ENCODE peak calls at places on chromosomes 16 and 17, in five cellular contexts. One of them, this sample, is unnamed.
A peak's percentile ranks its signal among the peaks of the same experiment; 100 is the strongest.

GRCh38 chr16:75244844-75245758 is 6.3 kb downstream of the BCAR1 start:
- DNase-seq in keratinocyte: no peak
- DNase-seq in DND-41: no peak
- DNase-seq in endothelial cell of umbilical vein: peak; percentile 94
- DNase-seq in neuronal stem cell: peak; percentile 75
- DNase-seq in this sample: peak; percentile 95

GRCh38 chr17:28001149-28001548 is 41.3 kb upstream of the NLK start:
- DNase-seq in keratinocyte: no peak
- DNase-seq in DND-41: no peak
- DNase-seq in endothelial cell of umbilical vein: no peak
- DNase-seq in neuronal stem cell: no peak
- DNase-seq in this sample: no peak

GRCh38 chr16:85995591-85996461 is 96.9 kb downstream of the IRF8 start:
- DNase-seq in keratinocyte: no peak
- DNase-seq in DND-41: no peak
- DNase-seq in endothelial cell of umbilical vein: no peak
- DNase-seq in neuronal stem cell: no peak
- DNase-seq in this sample: no peak

GRCh38 chr17:61411114-61411943 is 11.7 kb downstream of the TBX2 start:
- DNase-seq in keratinocyte: no peak
- DNase-seq in DND-41: no peak
- DNase-seq in endothelial cell of umbilical vein: peak; percentile 20
- DNase-seq in neuronal stem cell: peak; percentile 77
- DNase-seq in this sample: peak; percentile 85

GRCh38 chr16:31130899-31131298 is 4.6 kb downstream of the PRSS8 start:
- DNase-seq in keratinocyte: no peak
- DNase-seq in DND-41: no peak
- DNase-seq in endothelial cell of umbilical vein: no peak
- DNase-seq in neuronal stem cell: no peak
- DNase-seq in this sample: peak; percentile 93

GRCh38 chr16:87550510-87550961 is 51.8 kb upstream of the JPH3 start:
- DNase-seq in keratinocyte: no peak
- DNase-seq in DND-41: peak; percentile 58
- DNase-seq in endothelial cell of umbilical vein: no peak
- DNase-seq in neuronal stem cell: peak; percentile 33
- DNase-seq in this sample: peak; percentile 69

GRCh38 chr16:50702725-50703124 is 9.3 kb downstream of the NOD2 start:
- DNase-seq in keratinocyte: no peak
- DNase-seq in DND-41: no peak
- DNase-seq in endothelial cell of umbilical vein: no peak
- DNase-seq in neuronal stem cell: no peak
- DNase-seq in this sample: no peak

GRCh38 chr16:8850279-8850885 is 18.4 kb downstream of the CARHSP1 start:
- DNase-seq in keratinocyte: no peak
- DNase-seq in DND-41: peak; percentile 38
- DNase-seq in endothelial cell of umbilical vein: peak; percentile 87
- DNase-seq in neuronal stem cell: no peak
- DNase-seq in this sample: peak; percentile 30

GRCh38 chr17:55584861-55585260 is 73.6 kb upstream of the SMIM36 start:
- DNase-seq in keratinocyte: no peak
- DNase-seq in DND-41: no peak
- DNase-seq in endothelial cell of umbilical vein: no peak
- DNase-seq in neuronal stem cell: no peak
- DNase-seq in this sample: no peak

GRCh38 chr17:43031666-43032065 is 6.6 kb downstream of the RND2 start:
- DNase-seq in keratinocyte: no peak
- DNase-seq in DND-41: no peak
- DNase-seq in endothelial cell of umbilical vein: no peak
- DNase-seq in neuronal stem cell: no peak
- DNase-seq in this sample: no peak

GRCh38 chr16:78608305-78608776 is 508.9 kb downstream of the WWOX start:
- DNase-seq in keratinocyte: no peak
- DNase-seq in DND-41: no peak
- DNase-seq in endothelial cell of umbilical vein: no peak
- DNase-seq in neuronal stem cell: no peak
- DNase-seq in this sample: no peak

GRCh38 chr17:29699283-29699682 is 76.6 kb upstream of the CORO6 start:
- DNase-seq in keratinocyte: no peak
- DNase-seq in DND-41: no peak
- DNase-seq in endothelial cell of umbilical vein: no peak
- DNase-seq in neuronal stem cell: no peak
- DNase-seq in this sample: no peak

GRCh38 chr17:40485851-40486512 is 15.4 kb downstream of the TNS4 start:
- DNase-seq in keratinocyte: peak; percentile 61
- DNase-seq in DND-41: peak; percentile 81
- DNase-seq in endothelial cell of umbilical vein: no peak
- DNase-seq in neuronal stem cell: no peak
- DNase-seq in this sample: no peak

GRCh38 chr17:8518858-8519257 is 83.2 kb downstream of the NDEL1 start:
- DNase-seq in keratinocyte: no peak
- DNase-seq in DND-41: no peak
- DNase-seq in endothelial cell of umbilical vein: no peak
- DNase-seq in neuronal stem cell: no peak
- DNase-seq in this sample: no peak

GRCh38 chr16:51150159-51150893 is 744 bp downstream of the SALL1 start:
- DNase-seq in keratinocyte: no peak
- DNase-seq in DND-41: no peak
- DNase-seq in endothelial cell of umbilical vein: no peak
- DNase-seq in neuronal stem cell: no peak
- DNase-seq in this sample: no peak

GRCh38 chr16:27924411-27925118 is 138.9 kb downstream of the GSG1L start:
- DNase-seq in keratinocyte: no peak
- DNase-seq in DND-41: no peak
- DNase-seq in endothelial cell of umbilical vein: no peak
- DNase-seq in neuronal stem cell: no peak
- DNase-seq in this sample: no peak

GRCh38 chr17:43540821-43541674 is 5.1 kb downstream of the ETV4 start:
- DNase-seq in keratinocyte: no peak
- DNase-seq in DND-41: no peak
- DNase-seq in endothelial cell of umbilical vein: no peak
- DNase-seq in neuronal stem cell: no peak
- DNase-seq in this sample: peak; percentile 88

GRCh38 chr16:58011652-58012051 is 10.4 kb downstream of the USB1 start:
- DNase-seq in keratinocyte: no peak
- DNase-seq in DND-41: no peak
- DNase-seq in endothelial cell of umbilical vein: no peak
- DNase-seq in neuronal stem cell: no peak
- DNase-seq in this sample: no peak

GRCh38 chr16:67608367-67608766 is 36.6 kb upstream of the CARMIL2 start:
- DNase-seq in keratinocyte: no peak
- DNase-seq in DND-41: no peak
- DNase-seq in endothelial cell of umbilical vein: no peak
- DNase-seq in neuronal stem cell: no peak
- DNase-seq in this sample: no peak

GRCh38 chr17:79162012-79162577 is 87.5 kb downstream of the ENGASE start:
- DNase-seq in keratinocyte: no peak
- DNase-seq in DND-41: no peak
- DNase-seq in endothelial cell of umbilical vein: no peak
- DNase-seq in neuronal stem cell: no peak
- DNase-seq in this sample: no peak

GRCh38 chr17:39923836-39924690 is 3.3 kb downstream of the ORMDL3 start:
- DNase-seq in keratinocyte: no peak
- DNase-seq in DND-41: no peak
- DNase-seq in endothelial cell of umbilical vein: peak; percentile 42
- DNase-seq in neuronal stem cell: no peak
- DNase-seq in this sample: peak; percentile 82

GRCh38 chr17:6796887-6797490 is 21.0 kb downstream of the FBXO39 start:
- DNase-seq in keratinocyte: peak; percentile 79
- DNase-seq in DND-41: no peak
- DNase-seq in endothelial cell of umbilical vein: no peak
- DNase-seq in neuronal stem cell: no peak
- DNase-seq in this sample: no peak

GRCh38 chr17:21173543-21173942 is 40.4 kb downstream of the TMEM11 start:
- DNase-seq in keratinocyte: no peak
- DNase-seq in DND-41: no peak
- DNase-seq in endothelial cell of umbilical vein: no peak
- DNase-seq in neuronal stem cell: no peak
- DNase-seq in this sample: no peak

GRCh38 chr16:2939968-2940367 is 24.1 kb upstream of the KREMEN2 start:
- DNase-seq in keratinocyte: no peak
- DNase-seq in DND-41: no peak
- DNase-seq in endothelial cell of umbilical vein: no peak
- DNase-seq in neuronal stem cell: no peak
- DNase-seq in this sample: no peak

GRCh38 chr16:85935957-85936760 is 37.2 kb downstream of the IRF8 start:
- DNase-seq in keratinocyte: no peak
- DNase-seq in DND-41: peak; percentile 8
- DNase-seq in endothelial cell of umbilical vein: no peak
- DNase-seq in neuronal stem cell: no peak
- DNase-seq in this sample: no peak

DNA sequence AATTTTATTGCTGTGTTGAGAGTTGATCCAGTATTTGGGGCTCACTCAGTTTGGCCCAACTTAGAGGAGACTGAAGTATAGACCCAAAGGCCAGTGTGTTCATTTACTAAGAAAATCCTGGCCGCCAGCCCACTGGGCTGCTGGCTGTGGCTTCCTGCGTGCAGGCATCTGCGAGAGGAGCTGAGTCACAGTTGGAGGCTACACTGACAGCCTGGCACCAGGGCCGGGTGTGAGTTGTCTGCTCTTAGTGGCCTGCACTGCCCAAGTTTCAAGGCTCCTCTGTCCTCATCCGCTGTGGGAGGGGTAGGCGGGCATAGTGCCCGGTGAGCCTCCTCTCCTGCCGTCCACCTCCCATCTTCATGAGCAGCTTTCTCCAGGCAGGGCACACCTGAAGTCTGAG is 54.2 kb downstream of the PLD6 start:
- DNase-seq in keratinocyte: no peak
- DNase-seq in DND-41: no peak
- DNase-seq in endothelial cell of umbilical vein: peak; percentile 89
- DNase-seq in neuronal stem cell: no peak
- DNase-seq in this sample: no peak
- H3K4me2 ChIP-seq in keratinocyte: peak overlapping the region; percentile 65
- H3K4me2 ChIP-seq in DND-41: no peak overlapping the region
- H3K4me2 ChIP-seq in endothelial cell of umbilical vein: peak overlapping the region; percentile 38
- H3K4me2 ChIP-seq in neuronal stem cell: no peak overlapping the region
- H3K4me2 ChIP-seq in this sample: no peak overlapping the region

DNA sequence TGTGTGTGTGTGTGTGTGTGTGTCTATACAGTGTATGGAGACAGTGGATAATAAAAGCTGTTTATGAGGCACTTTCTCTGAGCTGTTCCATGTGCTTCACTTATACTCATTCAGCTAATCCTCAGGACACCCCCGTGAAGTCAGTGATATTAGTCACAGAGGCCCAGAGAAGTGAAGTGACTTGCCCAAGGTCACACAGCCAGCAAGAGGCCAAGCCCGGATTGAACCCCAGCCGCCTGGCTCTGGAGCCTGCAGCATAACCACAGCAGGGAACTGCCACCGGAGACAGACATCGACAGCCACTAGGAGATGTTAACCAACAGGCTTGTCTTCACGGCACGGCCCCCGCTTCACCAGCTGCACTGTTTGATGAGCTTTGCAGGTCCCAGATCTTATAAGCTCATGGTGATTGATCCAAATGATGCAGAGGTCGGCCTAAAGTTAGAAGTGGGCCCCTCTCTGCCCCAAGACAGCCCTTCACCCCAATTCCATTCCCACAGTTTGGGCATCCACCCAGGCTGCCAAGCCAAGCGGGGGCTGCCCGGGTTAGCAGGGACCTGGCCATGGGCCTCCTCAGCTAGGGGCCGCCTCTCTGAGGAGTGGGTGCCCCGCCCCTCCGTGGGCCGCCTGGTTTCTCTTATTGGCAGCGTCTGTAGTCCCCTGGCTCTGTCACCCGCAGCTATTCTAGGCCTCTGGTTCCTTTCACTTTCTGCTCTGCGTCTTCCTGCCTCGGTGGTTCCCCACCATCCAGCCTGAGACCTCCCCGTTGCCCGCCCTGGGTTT is 30.9 kb downstream of the SOCS1 start:
- DNase-seq in keratinocyte: no peak
- DNase-seq in DND-41: peak; percentile 92
- DNase-seq in endothelial cell of umbilical vein: no peak
- DNase-seq in neuronal stem cell: no peak
- DNase-seq in this sample: no peak
- H3K9ac ChIP-seq in keratinocyte: no peak overlapping the region
- H3K9ac ChIP-seq in DND-41: peak overlapping the region; percentile 68
- H3K9ac ChIP-seq in endothelial cell of umbilical vein: no peak overlapping the region
- H3K9ac ChIP-seq in neuronal stem cell: no peak overlapping the region
- H3K9ac ChIP-seq in this sample: no peak overlapping the region

GRCh38 chr16:90046122-90046970 is 27.1 kb upstream of the DBNDD1 start:
- DNase-seq in keratinocyte: no peak
- DNase-seq in DND-41: no peak
- DNase-seq in endothelial cell of umbilical vein: no peak
- DNase-seq in neuronal stem cell: no peak
- DNase-seq in this sample: peak; percentile 96
- H2AFZ ChIP-seq in keratinocyte: no peak overlapping the region
- H2AFZ ChIP-seq in DND-41: no peak overlapping the region
- H2AFZ ChIP-seq in endothelial cell of umbilical vein: peak overlapping the region; percentile 69
- H2AFZ ChIP-seq in neuronal stem cell: peak overlapping the region; percentile 88
- H2AFZ ChIP-seq in this sample: no peak overlapping the region

DNA sequence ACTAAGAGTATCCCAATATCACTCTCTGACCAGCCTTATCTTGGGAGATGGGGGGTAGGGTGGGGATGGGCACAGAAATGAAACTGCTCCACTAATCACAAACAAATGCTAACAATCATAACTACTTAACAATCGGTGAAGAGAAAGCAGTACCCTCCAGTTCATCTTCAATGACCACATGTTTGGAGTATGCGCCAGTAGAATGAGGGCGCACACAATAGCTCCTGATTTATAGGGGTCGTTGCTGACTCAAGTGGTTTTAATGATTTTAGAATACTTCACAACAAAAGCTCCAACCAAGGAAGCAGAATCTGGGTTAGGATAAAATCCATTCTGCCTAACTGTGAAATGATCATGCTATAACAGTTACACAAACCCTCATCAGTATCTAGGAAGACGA is 184.4 kb downstream of the AATF start:
- DNase-seq in keratinocyte: no peak
- DNase-seq in DND-41: no peak
- DNase-seq in endothelial cell of umbilical vein: no peak
- DNase-seq in neuronal stem cell: no peak
- DNase-seq in this sample: no peak
- H3K4me2 ChIP-seq in keratinocyte: no peak overlapping the region
- H3K4me2 ChIP-seq in DND-41: no peak overlapping the region
- H3K4me2 ChIP-seq in endothelial cell of umbilical vein: no peak overlapping the region
- H3K4me2 ChIP-seq in neuronal stem cell: no peak overlapping the region
- H3K4me2 ChIP-seq in this sample: no peak overlapping the region

GRCh38 chr16:83952940-83953795 is at the start of gene OSGIN1:
- DNase-seq in keratinocyte: peak; percentile 23
- DNase-seq in DND-41: peak; percentile 74
- DNase-seq in endothelial cell of umbilical vein: peak; percentile 90
- DNase-seq in neuronal stem cell: no peak
- DNase-seq in this sample: peak; percentile 81
- H3K9ac ChIP-seq in keratinocyte: peak within 1 kb of the TSS; percentile 85
- H3K9ac ChIP-seq in DND-41: no peak within 1 kb of the TSS
- H3K9ac ChIP-seq in endothelial cell of umbilical vein: peak within 1 kb of the TSS; percentile 87
- H3K9ac ChIP-seq in neuronal stem cell: no peak within 1 kb of the TSS
- H3K9ac ChIP-seq in this sample: no peak within 1 kb of the TSS

DNA sequence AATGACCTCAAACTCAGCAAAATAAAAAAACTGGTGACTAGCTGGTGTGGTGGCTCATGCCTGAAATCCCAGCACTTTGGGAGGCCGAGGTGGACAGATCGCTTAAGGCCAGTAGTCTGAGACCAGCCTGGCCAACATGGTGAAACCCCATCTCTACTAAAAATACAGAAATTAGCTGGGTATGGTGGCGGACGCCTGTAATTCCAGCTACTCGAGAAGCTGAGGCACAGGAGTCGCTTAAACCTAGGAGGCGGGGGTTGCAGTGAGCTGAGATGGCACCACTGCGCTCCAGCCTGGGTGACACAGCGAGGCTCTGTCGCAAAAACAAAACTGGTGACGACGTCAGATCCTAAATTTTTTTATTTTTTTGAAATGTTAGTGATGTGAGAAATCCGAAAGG is 82.6 kb upstream of the TOB1 start:
- DNase-seq in keratinocyte: no peak
- DNase-seq in DND-41: no peak
- DNase-seq in endothelial cell of umbilical vein: no peak
- DNase-seq in neuronal stem cell: no peak
- DNase-seq in this sample: no peak
- H2AFZ ChIP-seq in keratinocyte: no peak overlapping the region
- H2AFZ ChIP-seq in DND-41: no peak overlapping the region
- H2AFZ ChIP-seq in endothelial cell of umbilical vein: no peak overlapping the region
- H2AFZ ChIP-seq in neuronal stem cell: no peak overlapping the region
- H2AFZ ChIP-seq in this sample: no peak overlapping the region